ENCODE peak calls at places on chromosome 10, in six cellular contexts. C is NCI-H460, V is Ammon's horn, J is aorta, H is lower lobe of right lung, R is germinal center. X is an unnamed sample.

GRCh38 chr10:29407280-29407858 is 118.5 kb downstream of the LYZL1 start:
- DNase-seq in H (no peak), J (no peak), C (no peak), R (no peak), V (no peak), X (peak)

GRCh38 chr10:93352638-93353383 is 129.3 kb downstream of the MYOF start:
- DNase-seq in C (peak), J (no peak), R (peak), H (no peak), V (peak), X (peak)

GRCh38 chr10:98340261-98340675 is 72.3 kb upstream of the LOXL4 start:
- DNase-seq in H (no peak), R (no peak), V (no peak), J (no peak), C (no peak), X (no peak)

GRCh38 chr10:46218921-46219320 is 67.9 kb upstream of the ANTXRL start:
- DNase-seq in V (no peak), J (no peak), C (no peak), H (no peak), R (no peak), X (no peak)

GRCh38 chr10:75530337-75530736 is 98.9 kb downstream of the LRMDA start:
- DNase-seq in J (peak), H (no peak), R (no peak), C (no peak), V (no peak), X (peak)

GRCh38 chr10:52679117-52679516 is 93.5 kb downstream of the MBL2 start:
- DNase-seq in V (peak), J (no peak), R (no peak), H (no peak), C (no peak), X (no peak)

GRCh38 chr10:73857446-73857845 is 16.9 kb downstream of the CAMK2G start:
- DNase-seq in C (no peak), J (no peak), V (no peak), R (no peak), H (no peak), X (no peak)

GRCh38 chr10:108970016-108970415 is 953.3 kb downstream of the XPNPEP1 start:
- DNase-seq in C (peak), J (no peak), H (no peak), R (no peak), V (no peak), X (peak)

GRCh38 chr10:59754951-59755350 is 1.7 kb upstream of the MRLN start:
- DNase-seq in H (no peak), R (no peak), V (no peak), C (no peak), J (no peak), X (no peak)

GRCh38 chr10:31133251-31133627 is 101.6 kb upstream of the ZNF438 start:
- DNase-seq in C (no peak), R (no peak), H (no peak), V (no peak), J (no peak), X (no peak)

GRCh38 chr10:66167816-66168215 is 758.0 kb upstream of the LRRTM3 start:
- DNase-seq in R (no peak), C (no peak), V (no peak), H (no peak), J (no peak), X (no peak)

GRCh38 chr10:33084388-33084896 is 126.4 kb upstream of the ITGB1 start:
- DNase-seq in J (no peak), R (no peak), V (no peak), C (no peak), H (no peak), X (no peak)

GRCh38 chr10:110499796-110500514 is 2.2 kb downstream of the DUSP5 start:
- DNase-seq in H (no peak), R (no peak), C (no peak), V (no peak), J (no peak), X (peak)

GRCh38 chr10:69863580-69863979 is 61.9 kb downstream of the COL13A1 start:
- DNase-seq in V (no peak), R (no peak), C (no peak), J (no peak), H (no peak), X (no peak)

GRCh38 chr10:107553470-107553869 is 389.0 kb upstream of the SORCS1 start:
- DNase-seq in H (no peak), V (no peak), R (no peak), C (no peak), J (no peak), X (no peak)

GRCh38 chr10:121157998-121158397 is 306.8 kb downstream of the WDR11 start:
- DNase-seq in V (peak), R (no peak), H (peak), J (peak), C (no peak), X (no peak)

GRCh38 chr10:116770281-116770680 is 27.9 kb upstream of the HSPA12A start:
- DNase-seq in H (no peak), C (no peak), R (no peak), J (no peak), V (no peak), X (no peak)

GRCh38 chr10:115624448-115624847 is 531.3 kb downstream of the ATRNL1 start:
- DNase-seq in C (no peak), H (no peak), J (no peak), R (no peak), V (no peak), X (no peak)

GRCh38 chr10:95363303-95363912 is 72.6 kb upstream of the PDLIM1 start:
- DNase-seq in C (peak), J (no peak), V (peak), H (no peak), R (peak), X (peak)

GRCh38 chr10:62858364-62858763 is 42.2 kb upstream of the EGR2 start:
- DNase-seq in J (peak), C (no peak), R (no peak), V (no peak), H (no peak), X (no peak)

GRCh38 chr10:3119796-3120459 is 52.6 kb downstream of the PFKP start:
- DNase-seq in J (peak), H (no peak), C (no peak), V (no peak), R (no peak), X (peak)

GRCh38 chr10:43225787-43226153 is 41.1 kb downstream of the RASGEF1A start:
- DNase-seq in V (no peak), R (no peak), C (no peak), H (peak), J (peak), X (no peak)

GRCh38 chr10:130745831-130746230 is 565.7 kb downstream of the TCERG1L start:
- DNase-seq in R (no peak), V (no peak), C (no peak), J (no peak), H (no peak), X (no peak)

GRCh38 chr10:2202401-2202800 is 465.1 kb upstream of the ADARB2 start:
- DNase-seq in R (no peak), V (no peak), C (no peak), J (no peak), H (no peak), X (no peak)

GRCh38 chr10:132429281-132430230 is 32.6 kb downstream of the PWWP2B start:
- DNase-seq in V (peak), C (no peak), J (no peak), R (no peak), H (no peak), X (no peak)

GRCh38 chr10:74917481-74918077 is 91.2 kb downstream of the KAT6B start:
- DNase-seq in R (no peak), H (no peak), C (peak), V (no peak), J (no peak), X (peak)

GRCh38 chr10:31242902-31243301 is 76.1 kb upstream of the ZEB1 start:
- DNase-seq in C (peak), V (no peak), R (no peak), H (no peak), J (peak), X (peak)

GRCh38 chr10:73060738-73061635 is 35.7 kb downstream of the P4HA1 start:
- DNase-seq in J (no peak), V (no peak), R (peak), C (peak), H (no peak), X (peak)